ENCODE peak calls at places on chromosomes 13 and 19, in four cellular contexts. Z is WTC11, E is HepG2, R is K562. P is an unnamed sample.

GRCh38 chr13:45374917-45375316 is 33.9 kb upstream of the TPT1 start:
- DNase-seq in Z (no peak), E (no peak), R (no peak), P (no peak)

GRCh38 chr19:48745208-48745995 is 1.3 kb downstream of the IZUMO1 start:
- DNase-seq in Z (peak), E (peak), R (peak), P (no peak)

GRCh38 chr13:24050796-24051715 is 109.5 kb upstream of the SPATA13 start:
- DNase-seq in Z (no peak), E (no peak), R (no peak), P (no peak)

GRCh38 chr19:6076675-6077463 is 33.4 kb downstream of the RFX2 start:
- DNase-seq in Z (no peak), E (no peak), R (no peak), P (no peak)

GRCh38 chr13:105035092-105035491 is 1500.4 kb downstream of the EFNB2 start:
- DNase-seq in Z (no peak), E (no peak), R (no peak), P (no peak)

GRCh38 chr13:35914662-35915061 is 216.5 kb downstream of the DCLK1 start:
- DNase-seq in Z (no peak), E (no peak), R (no peak), P (no peak)

GRCh38 chr13:54845351-54845965 is 1816.8 kb downstream of the OLFM4 start:
- DNase-seq in Z (no peak), E (no peak), R (no peak), P (no peak)

GRCh38 chr13:60617863-60618733 is 221.1 kb downstream of the TDRD3 start:
- DNase-seq in Z (peak), E (peak), R (no peak), P (no peak)

GRCh38 chr19:548841-549830 is 5.3 kb downstream of the GZMM start:
- DNase-seq in Z (no peak), E (no peak), R (peak), P (no peak)

GRCh38 chr13:39105110-39105509 is 66.9 kb downstream of the NHLRC3 start:
- DNase-seq in Z (no peak), E (no peak), R (no peak), P (no peak)

GRCh38 chr19:39943586-39943985 is 9.2 kb upstream of the FCGBP start:
- DNase-seq in Z (no peak), E (no peak), R (no peak), P (no peak)

GRCh38 chr19:5718579-5719273 is 1.2 kb downstream of the LONP1 start:
- DNase-seq in Z (no peak), E (peak), R (peak), P (peak)

GRCh38 chr19:5153601-5154128 is 184.8 kb downstream of the KDM4B start:
- DNase-seq in Z (no peak), E (no peak), R (no peak), P (no peak)

GRCh38 chr13:106534844-106535551 is 464 bp downstream of the EFNB2 start:
- DNase-seq in Z (peak), E (no peak), R (no peak), P (no peak)

GRCh38 chr19:38037151-38037611 is 130.2 kb downstream of the SIPA1L3 start:
- DNase-seq in Z (no peak), E (no peak), R (no peak), P (no peak)

GRCh38 chr13:24407844-24408243 is 98.5 kb downstream of the C1QTNF9 start:
- DNase-seq in Z (no peak), E (no peak), R (no peak), P (no peak)

GRCh38 chr19:2053601-2054389 is 2.8 kb upstream of the MKNK2 start:
- DNase-seq in Z (no peak), E (no peak), R (no peak), P (no peak)

GRCh38 chr19:47105874-47106273 is 7.7 kb downstream of the ZC3H4 start:
- DNase-seq in Z (no peak), E (no peak), R (peak), P (no peak)

GRCh38 chr19:35099897-35100275 is 15.7 kb upstream of the FXYD3 start:
- DNase-seq in Z (no peak), E (no peak), R (no peak), P (no peak)

GRCh38 chr19:4058696-4059492 is 7.8 kb downstream of the ZBTB7A start:
- DNase-seq in Z (no peak), E (no peak), R (peak), P (no peak)

GRCh38 chr13:102626928-102627327 is 30.1 kb downstream of the TPP2 start:
- DNase-seq in Z (no peak), E (no peak), R (no peak), P (no peak)

GRCh38 chr19:5679289-5680082 is 830 bp downstream of the MICOS13 start:
- DNase-seq in Z (no peak), E (no peak), R (no peak), P (no peak)

GRCh38 chr13:51380269-51380668 is 40.8 kb downstream of the SERPINE3 start:
- DNase-seq in Z (no peak), E (no peak), R (no peak), P (no peak)

GRCh38 chr19:18903146-18904056 is 7.4 kb upstream of the CERS1 start:
- DNase-seq in Z (no peak), E (no peak), R (no peak), P (no peak)

GRCh38 chr19:28652790-28653189 is 560.2 kb downstream of the UQCRFS1 start:
- DNase-seq in Z (no peak), E (no peak), R (no peak), P (no peak)

GRCh38 chr19:13010038-13010991 is 15.0 kb downstream of the NFIX start:
- DNase-seq in Z (peak), E (no peak), R (no peak), P (no peak)

GRCh38 chr13:30798776-30799625 is 63.7 kb downstream of the ALOX5AP start:
- DNase-seq in Z (no peak), E (peak), R (no peak), P (no peak)

GRCh38 chr19:29663861-29664752 is 1.2 kb upstream of the PLEKHF1 start:
- DNase-seq in Z (no peak), E (no peak), R (no peak), P (no peak)

GRCh38 chr19:10289167-10289835 is 451 bp upstream of the ICAM5 start:
- DNase-seq in Z (peak), E (peak), R (peak), P (no peak)

GRCh38 chr19:10291554-10292205 is 1.9 kb downstream of the ICAM5 start:
- DNase-seq in Z (no peak), E (no peak), R (peak), P (no peak)

GRCh38 chr19:10290876-10291553 is 1.3 kb downstream of the ICAM5 start:
- DNase-seq in Z (peak), E (peak), R (peak), P (no peak)

GRCh38 chr19:10289836-10290438 is at the start of gene ICAM5:
- DNase-seq in Z (no peak), E (no peak), R (peak), P (no peak)

DNA sequence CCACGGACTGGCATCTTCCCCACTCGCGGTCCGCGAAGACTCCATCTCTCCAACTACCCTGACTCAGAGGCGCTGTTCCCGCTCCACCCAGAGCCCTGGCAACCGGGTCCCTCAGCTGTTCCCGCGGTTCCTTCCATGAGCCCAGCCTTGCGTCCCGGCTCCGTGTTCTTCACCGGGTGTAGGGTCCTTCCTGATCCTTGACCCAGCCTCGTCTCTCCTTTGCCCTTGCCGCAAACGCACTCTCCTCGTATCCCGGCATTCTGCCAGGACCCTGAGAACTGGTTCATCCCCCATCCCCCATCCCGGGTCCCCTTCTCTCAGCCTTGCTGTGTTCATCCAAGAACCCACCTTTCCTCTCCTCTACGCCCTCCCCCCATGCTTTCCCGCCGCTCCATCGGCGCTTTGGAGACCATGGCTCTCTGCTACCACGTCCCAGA is 705 bp downstream of the ICAM5 start:
- DNase-seq in Z (peak), E (no peak), R (peak), P (no peak)
- TF ChIP-seq TCF7 in Z (no peak), E (no peak), R (no peak), P (no peak)

DNA sequence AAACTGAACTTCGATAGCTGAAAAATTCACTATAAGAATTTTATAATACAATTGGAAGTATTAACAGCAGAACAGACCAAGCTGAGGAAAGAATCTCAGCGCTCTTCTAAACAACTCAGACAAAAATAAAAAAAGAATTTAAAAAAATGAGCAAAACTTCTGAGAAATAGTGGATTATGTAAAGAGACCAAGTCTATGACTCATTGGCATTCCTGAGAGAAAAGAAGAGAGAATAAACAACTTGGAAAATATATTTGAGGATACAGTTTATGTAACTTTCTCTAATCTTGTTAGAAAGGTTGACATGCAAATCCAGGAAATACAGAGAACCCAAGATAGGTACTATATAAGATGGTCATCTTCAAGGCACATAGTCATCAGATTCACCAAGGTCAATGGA is 25.4 kb downstream of the SLC25A15 start:
- DNase-seq in Z (no peak), E (no peak), R (no peak), P (no peak)
- TF ChIP-seq TCF7 in Z (no peak), E (no peak), R (no peak), P (no peak)

DNA sequence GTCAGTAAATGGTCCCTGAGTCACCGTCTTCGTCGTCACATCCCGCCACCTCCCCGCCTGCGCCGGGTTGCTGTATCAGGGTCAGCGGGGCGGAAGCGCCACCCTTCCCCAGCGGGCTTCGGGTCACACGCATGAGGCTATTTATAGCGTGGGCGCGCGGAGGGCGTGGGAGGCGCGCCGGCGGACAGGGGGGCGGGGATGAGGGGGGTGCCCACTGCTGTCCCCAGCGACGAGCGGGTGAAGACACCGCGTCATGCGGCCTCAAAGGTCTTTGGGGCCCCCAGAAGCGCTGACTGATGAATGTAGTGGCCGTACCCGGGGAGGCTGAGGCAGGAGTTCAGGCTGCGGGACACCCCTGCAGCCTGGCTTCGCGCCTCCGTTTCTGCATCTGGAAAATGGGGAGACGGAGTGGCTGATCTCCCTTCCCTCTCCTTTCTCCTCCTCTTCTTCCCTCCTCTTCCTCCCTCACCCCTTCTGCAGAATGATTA is 7.9 kb downstream of the UNC13A start:
- DNase-seq in Z (peak), E (no peak), R (peak), P (peak)
- TF ChIP-seq TCF7 in Z (no peak), E (no peak), R (no peak), P (no peak)

DNA sequence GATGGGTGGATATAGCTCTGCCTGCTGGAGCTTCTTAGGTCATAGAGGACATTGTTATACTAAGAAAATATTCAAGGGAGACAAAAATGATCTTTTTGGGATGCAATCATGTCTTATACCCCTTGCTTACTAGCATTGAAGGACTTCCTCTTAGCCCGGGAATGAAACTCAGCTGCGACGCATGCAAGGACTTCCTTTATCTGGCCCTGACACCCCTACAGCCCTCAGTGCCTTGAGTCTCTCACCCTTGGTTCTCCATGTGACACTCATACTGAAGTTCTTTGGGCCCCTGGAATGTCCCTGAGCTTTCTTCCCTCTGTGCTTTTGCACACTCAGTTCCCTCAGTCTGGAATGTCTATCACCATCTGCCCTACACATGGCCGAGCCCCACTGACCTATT is 72.5 kb upstream of the MTIF3 start:
- DNase-seq in Z (no peak), E (no peak), R (no peak), P (no peak)
- TF ChIP-seq TCF7 in Z (no peak), E (no peak), R (no peak), P (no peak)